ENCODE peak calls at places on chromosome 1, in nine cellular contexts. One of them, this sample, is unnamed.

GRCh38 chr1:66607458-66607857 is 73.5 kb downstream of the SGIP1 start:
- DNase-seq in thoracic aorta: no peak
- DNase-seq in brain microvascular endothelial cell: no peak
- DNase-seq in body of pancreas: no peak
- DNase-seq in MM.1S: no peak
- DNase-seq in OCI-LY7: peak
- DNase-seq in heart right ventricle: no peak
- DNase-seq in uterus: no peak
- DNase-seq in right atrium auricular region: no peak
- DNase-seq in this sample: no peak

GRCh38 chr1:54806931-54807611 is 5.9 kb upstream of the TTC22 start:
- DNase-seq in brain microvascular endothelial cell: no peak
- DNase-seq in uterus: no peak
- DNase-seq in OCI-LY7: no peak
- DNase-seq in heart right ventricle: no peak
- DNase-seq in right atrium auricular region: no peak
- DNase-seq in body of pancreas: no peak
- DNase-seq in thoracic aorta: no peak
- DNase-seq in MM.1S: no peak
- DNase-seq in this sample: no peak

GRCh38 chr1:178263341-178263740 is 169.4 kb downstream of the RASAL2 start:
- DNase-seq in right atrium auricular region: no peak
- DNase-seq in OCI-LY7: no peak
- DNase-seq in uterus: no peak
- DNase-seq in brain microvascular endothelial cell: no peak
- DNase-seq in body of pancreas: no peak
- DNase-seq in thoracic aorta: no peak
- DNase-seq in MM.1S: no peak
- DNase-seq in heart right ventricle: no peak
- DNase-seq in this sample: no peak

GRCh38 chr1:3067301-3067670 is 1.7 kb upstream of the PRDM16 start:
- DNase-seq in thoracic aorta: no peak
- DNase-seq in uterus: no peak
- DNase-seq in heart right ventricle: no peak
- DNase-seq in OCI-LY7: no peak
- DNase-seq in body of pancreas: peak
- DNase-seq in brain microvascular endothelial cell: no peak
- DNase-seq in MM.1S: no peak
- DNase-seq in right atrium auricular region: no peak
- DNase-seq in this sample: no peak

GRCh38 chr1:5863238-5863637 is 129.0 kb downstream of the NPHP4 start:
- DNase-seq in heart right ventricle: no peak
- DNase-seq in body of pancreas: no peak
- DNase-seq in right atrium auricular region: no peak
- DNase-seq in MM.1S: no peak
- DNase-seq in OCI-LY7: no peak
- DNase-seq in brain microvascular endothelial cell: no peak
- DNase-seq in thoracic aorta: no peak
- DNase-seq in uterus: no peak
- DNase-seq in this sample: no peak

GRCh38 chr1:21924503-21925005 is 12.6 kb downstream of the HSPG2 start:
- DNase-seq in brain microvascular endothelial cell: no peak
- DNase-seq in right atrium auricular region: peak
- DNase-seq in thoracic aorta: no peak
- DNase-seq in MM.1S: no peak
- DNase-seq in uterus: peak
- DNase-seq in OCI-LY7: no peak
- DNase-seq in heart right ventricle: no peak
- DNase-seq in body of pancreas: peak
- DNase-seq in this sample: no peak

GRCh38 chr1:247487057-247487456 is 29.2 kb upstream of the OR2B11 start:
- DNase-seq in right atrium auricular region: no peak
- DNase-seq in OCI-LY7: peak
- DNase-seq in thoracic aorta: no peak
- DNase-seq in uterus: no peak
- DNase-seq in brain microvascular endothelial cell: peak
- DNase-seq in body of pancreas: peak
- DNase-seq in MM.1S: peak
- DNase-seq in heart right ventricle: no peak
- DNase-seq in this sample: no peak

GRCh38 chr1:65165269-65166002 is 17.4 kb downstream of the AK4 start:
- DNase-seq in thoracic aorta: no peak
- DNase-seq in heart right ventricle: peak
- DNase-seq in brain microvascular endothelial cell: no peak
- DNase-seq in right atrium auricular region: no peak
- DNase-seq in MM.1S: no peak
- DNase-seq in uterus: no peak
- DNase-seq in body of pancreas: peak
- DNase-seq in OCI-LY7: peak
- DNase-seq in this sample: no peak

DNA sequence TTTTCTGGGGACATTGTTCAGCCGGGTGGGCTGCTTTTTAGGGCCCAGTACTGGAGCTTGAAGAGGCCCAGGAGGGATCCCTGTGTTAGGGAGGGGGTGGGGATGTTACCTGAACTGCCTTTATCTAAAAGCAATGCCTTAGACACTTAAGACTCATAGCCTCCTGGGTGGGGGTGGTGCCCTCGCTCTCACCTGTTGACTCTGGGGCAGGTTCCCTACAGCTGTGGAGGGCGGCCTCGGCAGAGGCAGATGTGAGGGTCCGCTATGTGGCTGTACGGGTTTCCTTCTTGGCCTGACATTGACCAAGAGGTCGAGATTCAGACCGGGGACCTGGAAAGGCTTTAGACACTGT is 724 bp downstream of the INAVA start:
- DNase-seq in heart right ventricle: no peak
- DNase-seq in OCI-LY7: no peak
- DNase-seq in uterus: no peak
- DNase-seq in right atrium auricular region: no peak
- DNase-seq in body of pancreas: peak
- DNase-seq in MM.1S: no peak
- DNase-seq in brain microvascular endothelial cell: no peak
- DNase-seq in thoracic aorta: no peak
- DNase-seq in this sample: no peak
- H3K27ac ChIP-seq in heart right ventricle: no peak
- H3K27ac ChIP-seq in OCI-LY7: no peak
- H3K27ac ChIP-seq in uterus: no peak
- H3K27ac ChIP-seq in right atrium auricular region: no peak
- H3K27ac ChIP-seq in body of pancreas: peak
- H3K27ac ChIP-seq in MM.1S: no peak
- H3K27ac ChIP-seq in brain microvascular endothelial cell: no peak
- H3K27ac ChIP-seq in thoracic aorta: no peak
- H3K27ac ChIP-seq in this sample: no peak

GRCh38 chr1:159009704-159010361 is at the start of gene IFI16:
- DNase-seq in OCI-LY7: peak
- DNase-seq in thoracic aorta: peak
- DNase-seq in uterus: peak
- DNase-seq in body of pancreas: peak
- DNase-seq in right atrium auricular region: peak
- DNase-seq in MM.1S: peak
- DNase-seq in brain microvascular endothelial cell: peak
- DNase-seq in heart right ventricle: no peak
- DNase-seq in this sample: peak

GRCh38 chr1:159010398-159010797 is 691 bp downstream of the IFI16 start:
- DNase-seq in OCI-LY7: no peak
- DNase-seq in heart right ventricle: no peak
- DNase-seq in body of pancreas: no peak
- DNase-seq in MM.1S: peak
- DNase-seq in uterus: no peak
- DNase-seq in right atrium auricular region: no peak
- DNase-seq in brain microvascular endothelial cell: no peak
- DNase-seq in thoracic aorta: no peak
- DNase-seq in this sample: no peak

GRCh38 chr1:159007734-159008133 is 2.0 kb upstream of the IFI16 start:
- DNase-seq in heart right ventricle: no peak
- DNase-seq in uterus: no peak
- DNase-seq in body of pancreas: no peak
- DNase-seq in brain microvascular endothelial cell: no peak
- DNase-seq in thoracic aorta: no peak
- DNase-seq in OCI-LY7: no peak
- DNase-seq in MM.1S: no peak
- DNase-seq in right atrium auricular region: no peak
- DNase-seq in this sample: no peak

GRCh38 chr1:159008744-159009188 is 941 bp upstream of the IFI16 start:
- DNase-seq in uterus: no peak
- DNase-seq in right atrium auricular region: no peak
- DNase-seq in brain microvascular endothelial cell: no peak
- DNase-seq in OCI-LY7: peak
- DNase-seq in MM.1S: peak
- DNase-seq in thoracic aorta: no peak
- DNase-seq in heart right ventricle: no peak
- DNase-seq in body of pancreas: peak
- DNase-seq in this sample: no peak

GRCh38 chr1:159009287-159009686 is 420 bp upstream of the IFI16 start:
- DNase-seq in uterus: no peak
- DNase-seq in heart right ventricle: no peak
- DNase-seq in thoracic aorta: no peak
- DNase-seq in brain microvascular endothelial cell: no peak
- DNase-seq in body of pancreas: no peak
- DNase-seq in OCI-LY7: peak
- DNase-seq in MM.1S: peak
- DNase-seq in right atrium auricular region: no peak
- DNase-seq in this sample: no peak
- H3K4me3 ChIP-seq in uterus: peak
- H3K4me3 ChIP-seq in heart right ventricle: peak
- H3K4me3 ChIP-seq in thoracic aorta: peak
- H3K4me3 ChIP-seq in brain microvascular endothelial cell: peak
- H3K4me3 ChIP-seq in body of pancreas: no peak
- H3K4me3 ChIP-seq in OCI-LY7: peak
- H3K4me3 ChIP-seq in MM.1S: peak
- H3K4me3 ChIP-seq in right atrium auricular region: peak
- H3K4me3 ChIP-seq in this sample: peak

GRCh38 chr1:114094303-114094663 is 59.4 kb downstream of the SYT6 start:
- DNase-seq in body of pancreas: no peak
- DNase-seq in thoracic aorta: no peak
- DNase-seq in heart right ventricle: no peak
- DNase-seq in brain microvascular endothelial cell: peak
- DNase-seq in right atrium auricular region: no peak
- DNase-seq in OCI-LY7: no peak
- DNase-seq in uterus: no peak
- DNase-seq in MM.1S: no peak
- DNase-seq in this sample: peak

GRCh38 chr1:114094675-114095074 is 59.0 kb downstream of the SYT6 start:
- DNase-seq in thoracic aorta: no peak
- DNase-seq in body of pancreas: no peak
- DNase-seq in uterus: no peak
- DNase-seq in MM.1S: no peak
- DNase-seq in OCI-LY7: no peak
- DNase-seq in brain microvascular endothelial cell: no peak
- DNase-seq in right atrium auricular region: no peak
- DNase-seq in heart right ventricle: no peak
- DNase-seq in this sample: no peak

GRCh38 chr1:114092118-114092517 is 61.6 kb downstream of the SYT6 start:
- DNase-seq in OCI-LY7: no peak
- DNase-seq in brain microvascular endothelial cell: no peak
- DNase-seq in thoracic aorta: no peak
- DNase-seq in MM.1S: no peak
- DNase-seq in right atrium auricular region: no peak
- DNase-seq in heart right ventricle: no peak
- DNase-seq in body of pancreas: no peak
- DNase-seq in uterus: no peak
- DNase-seq in this sample: no peak

GRCh38 chr1:114091711-114092110 is 62.0 kb downstream of the SYT6 start:
- DNase-seq in heart right ventricle: no peak
- DNase-seq in OCI-LY7: no peak
- DNase-seq in MM.1S: no peak
- DNase-seq in brain microvascular endothelial cell: no peak
- DNase-seq in right atrium auricular region: no peak
- DNase-seq in uterus: no peak
- DNase-seq in thoracic aorta: no peak
- DNase-seq in body of pancreas: no peak
- DNase-seq in this sample: no peak

DNA sequence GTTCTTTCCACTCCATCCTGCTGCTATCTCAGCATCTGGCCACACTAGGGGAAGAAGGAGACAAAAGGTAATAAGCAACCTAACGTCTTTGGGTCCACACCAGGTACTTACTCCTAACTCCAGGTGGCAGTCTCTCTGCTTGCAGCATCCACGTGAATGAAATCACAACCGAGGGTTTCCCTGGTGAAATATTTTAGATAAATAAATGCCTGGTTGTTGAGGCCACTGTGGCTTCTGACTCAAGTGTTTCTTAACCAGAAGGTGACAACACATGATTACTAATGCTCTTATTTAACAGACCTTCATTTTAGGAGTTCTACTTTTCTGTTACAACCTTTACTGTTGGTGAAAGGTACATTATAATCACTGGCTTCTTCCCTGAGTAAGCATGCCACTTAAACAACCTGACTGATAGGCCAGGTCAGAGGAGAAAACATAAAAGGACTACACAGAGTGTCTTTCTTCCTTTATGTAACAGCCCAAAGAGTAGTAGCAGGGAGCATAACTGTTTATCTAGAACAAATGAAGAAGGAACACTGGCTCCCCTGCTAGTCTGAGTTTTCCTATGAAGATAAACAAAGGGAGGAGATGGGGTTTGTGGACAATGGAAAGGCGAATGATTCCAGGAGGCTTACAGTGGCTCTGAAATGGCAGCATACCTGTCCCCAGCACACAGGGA is 59.9 kb downstream of the SYT6 start:
- DNase-seq in thoracic aorta: no peak
- DNase-seq in right atrium auricular region: no peak
- DNase-seq in uterus: no peak
- DNase-seq in body of pancreas: no peak
- DNase-seq in OCI-LY7: peak
- DNase-seq in MM.1S: no peak
- DNase-seq in heart right ventricle: no peak
- DNase-seq in brain microvascular endothelial cell: peak
- DNase-seq in this sample: no peak
- H3K27ac ChIP-seq in thoracic aorta: no peak
- H3K27ac ChIP-seq in right atrium auricular region: no peak
- H3K27ac ChIP-seq in uterus: no peak
- H3K27ac ChIP-seq in body of pancreas: no peak
- H3K27ac ChIP-seq in OCI-LY7: no peak
- H3K27ac ChIP-seq in MM.1S: no peak
- H3K27ac ChIP-seq in heart right ventricle: no peak
- H3K27ac ChIP-seq in brain microvascular endothelial cell: no peak
- H3K27ac ChIP-seq in this sample: no peak

GRCh38 chr1:226581650-226582330 is 33.2 kb downstream of the STUM start:
- DNase-seq in right atrium auricular region: no peak
- DNase-seq in OCI-LY7: no peak
- DNase-seq in uterus: no peak
- DNase-seq in thoracic aorta: no peak
- DNase-seq in MM.1S: no peak
- DNase-seq in brain microvascular endothelial cell: no peak
- DNase-seq in body of pancreas: no peak
- DNase-seq in heart right ventricle: no peak
- DNase-seq in this sample: no peak

GRCh38 chr1:226579781-226580323 is 31.3 kb downstream of the STUM start:
- DNase-seq in uterus: no peak
- DNase-seq in thoracic aorta: no peak
- DNase-seq in OCI-LY7: no peak
- DNase-seq in body of pancreas: no peak
- DNase-seq in brain microvascular endothelial cell: no peak
- DNase-seq in heart right ventricle: no peak
- DNase-seq in right atrium auricular region: no peak
- DNase-seq in MM.1S: no peak
- DNase-seq in this sample: no peak

GRCh38 chr1:226578946-226579639 is 30.5 kb downstream of the STUM start:
- DNase-seq in uterus: no peak
- DNase-seq in MM.1S: no peak
- DNase-seq in body of pancreas: no peak
- DNase-seq in brain microvascular endothelial cell: no peak
- DNase-seq in thoracic aorta: no peak
- DNase-seq in right atrium auricular region: no peak
- DNase-seq in heart right ventricle: no peak
- DNase-seq in OCI-LY7: no peak
- DNase-seq in this sample: no peak

GRCh38 chr1:226577401-226578180 is 29.0 kb downstream of the STUM start:
- DNase-seq in OCI-LY7: no peak
- DNase-seq in brain microvascular endothelial cell: no peak
- DNase-seq in thoracic aorta: no peak
- DNase-seq in body of pancreas: no peak
- DNase-seq in MM.1S: no peak
- DNase-seq in heart right ventricle: no peak
- DNase-seq in uterus: no peak
- DNase-seq in right atrium auricular region: no peak
- DNase-seq in this sample: no peak

DNA sequence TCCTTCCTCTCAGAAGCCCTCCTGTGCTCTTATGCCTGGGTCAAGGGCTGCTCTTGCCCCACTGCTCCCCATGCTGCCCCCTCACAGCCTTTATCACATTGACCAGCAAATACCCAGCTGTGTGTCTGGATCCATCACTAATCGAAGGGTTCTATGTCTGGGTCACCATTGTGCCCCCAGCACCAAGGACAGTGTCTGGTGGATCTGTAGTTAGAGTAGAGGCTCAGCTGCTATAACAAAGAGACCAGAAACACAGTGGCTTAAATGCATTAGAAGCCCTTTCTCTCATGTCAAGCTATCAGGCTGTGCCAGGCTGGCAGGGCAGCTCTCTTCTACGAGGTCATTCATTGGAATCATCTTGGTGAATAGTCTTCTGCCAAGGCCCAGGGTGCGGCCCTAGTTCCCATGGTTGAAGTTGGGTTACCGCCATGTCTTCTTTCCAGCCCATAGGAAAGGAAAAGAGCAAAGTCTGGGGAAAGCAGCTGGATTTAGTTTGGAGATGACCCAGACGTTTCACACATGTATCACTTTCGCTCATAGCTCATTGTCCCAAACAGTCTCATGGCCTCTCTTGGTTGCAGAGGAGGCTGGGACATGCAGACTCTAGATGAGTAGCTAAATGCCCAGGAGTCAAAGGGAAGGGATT is 32.2 kb downstream of the STUM start:
- DNase-seq in uterus: no peak
- DNase-seq in brain microvascular endothelial cell: no peak
- DNase-seq in thoracic aorta: no peak
- DNase-seq in right atrium auricular region: no peak
- DNase-seq in heart right ventricle: no peak
- DNase-seq in OCI-LY7: no peak
- DNase-seq in MM.1S: no peak
- DNase-seq in body of pancreas: no peak
- DNase-seq in this sample: no peak
- H3K4me3 ChIP-seq in uterus: no peak
- H3K4me3 ChIP-seq in brain microvascular endothelial cell: no peak
- H3K4me3 ChIP-seq in thoracic aorta: no peak
- H3K4me3 ChIP-seq in right atrium auricular region: no peak
- H3K4me3 ChIP-seq in heart right ventricle: no peak
- H3K4me3 ChIP-seq in OCI-LY7: no peak
- H3K4me3 ChIP-seq in MM.1S: no peak
- H3K4me3 ChIP-seq in body of pancreas: no peak
- H3K4me3 ChIP-seq in this sample: no peak

This sample was measured in gastrocnemius medialis.